ENCODE peak calls at places on chromosomes 11 and 22, in nine cellular contexts. L is mammary epithelial cell, Z is upper lobe of right lung, T is kidney, B is mucosa of descending colon, X is Karpas-422, W is OCI-LY7, C is thyroid gland, Q is neuronal stem cell. N is an unnamed sample. For H3K4me1, the result is how much of the 10 kb centered on the place peaks cover.

GRCh38 chr11:121563003-121563402 is 110.2 kb upstream of the SORL1-AS1 start:
- DNase-seq in L (no peak), Z (no peak), T (no peak), B (no peak), X (no peak), W (no peak), C (no peak), Q (no peak), N (no peak)

GRCh38 chr11:119318240-119319135 is 1.6 kb upstream of the MCAM start:
- DNase-seq in L (peak), Z (no peak), T (no peak), B (no peak), X (peak), W (peak), C (no peak), Q (no peak), N (no peak)

GRCh38 chr22:50016988-50017700 is 4.6 kb upstream of the IL17REL start:
- DNase-seq in L (no peak), Z (no peak), T (peak), B (no peak), X (no peak), W (no peak), C (no peak), Q (no peak), N (peak)

GRCh38 chr11:65078151-65078550 is 5.7 kb downstream of the CDCA5 start:
- DNase-seq in L (peak), Z (peak), T (no peak), B (peak), X (peak), W (peak), C (peak), Q (no peak), N (peak)

GRCh38 chr11:927871-928270 is 2.2 kb downstream of the AP2A2 start:
- DNase-seq in L (no peak), Z (no peak), T (no peak), B (no peak), X (no peak), W (no peak), C (no peak), Q (no peak), N (no peak)

GRCh38 chr11:3154001-3154599 is 11.0 kb downstream of the OSBPL5 start:
- DNase-seq in L (no peak), Z (peak), T (peak), B (peak), X (no peak), W (no peak), C (no peak), Q (no peak), N (no peak)

GRCh38 chr22:47337161-47337621 is 574.7 kb downstream of the TBC1D22A start:
- DNase-seq in L (no peak), Z (no peak), T (no peak), B (peak), X (no peak), W (no peak), C (no peak), Q (no peak), N (no peak)

GRCh38 chr11:130636672-130637463 is 188.4 kb downstream of the ADAMTS15 start:
- DNase-seq in L (peak), Z (no peak), T (no peak), B (no peak), X (no peak), W (no peak), C (no peak), Q (no peak), N (no peak)

GRCh38 chr11:69298778-69299461 is 5.0 kb downstream of the MYEOV start:
- DNase-seq in L (no peak), Z (peak), T (peak), B (peak), X (no peak), W (no peak), C (no peak), Q (no peak), N (no peak)

GRCh38 chr11:118924591-118925585 is 838 bp downstream of the BCL9L start:
- DNase-seq in L (peak), Z (peak), T (peak), B (peak), X (peak), W (peak), C (peak), Q (no peak), N (peak)

GRCh38 chr11:779955-780532 is 2.8 kb upstream of the GATD1 start:
- DNase-seq in L (no peak), Z (no peak), T (peak), B (no peak), X (no peak), W (no peak), C (no peak), Q (no peak), N (no peak)

GRCh38 chr11:16252373-16252772 is 104.0 kb downstream of the SOX6 start:
- DNase-seq in L (no peak), Z (no peak), T (no peak), B (no peak), X (no peak), W (no peak), C (peak), Q (no peak), N (no peak)

DNA sequence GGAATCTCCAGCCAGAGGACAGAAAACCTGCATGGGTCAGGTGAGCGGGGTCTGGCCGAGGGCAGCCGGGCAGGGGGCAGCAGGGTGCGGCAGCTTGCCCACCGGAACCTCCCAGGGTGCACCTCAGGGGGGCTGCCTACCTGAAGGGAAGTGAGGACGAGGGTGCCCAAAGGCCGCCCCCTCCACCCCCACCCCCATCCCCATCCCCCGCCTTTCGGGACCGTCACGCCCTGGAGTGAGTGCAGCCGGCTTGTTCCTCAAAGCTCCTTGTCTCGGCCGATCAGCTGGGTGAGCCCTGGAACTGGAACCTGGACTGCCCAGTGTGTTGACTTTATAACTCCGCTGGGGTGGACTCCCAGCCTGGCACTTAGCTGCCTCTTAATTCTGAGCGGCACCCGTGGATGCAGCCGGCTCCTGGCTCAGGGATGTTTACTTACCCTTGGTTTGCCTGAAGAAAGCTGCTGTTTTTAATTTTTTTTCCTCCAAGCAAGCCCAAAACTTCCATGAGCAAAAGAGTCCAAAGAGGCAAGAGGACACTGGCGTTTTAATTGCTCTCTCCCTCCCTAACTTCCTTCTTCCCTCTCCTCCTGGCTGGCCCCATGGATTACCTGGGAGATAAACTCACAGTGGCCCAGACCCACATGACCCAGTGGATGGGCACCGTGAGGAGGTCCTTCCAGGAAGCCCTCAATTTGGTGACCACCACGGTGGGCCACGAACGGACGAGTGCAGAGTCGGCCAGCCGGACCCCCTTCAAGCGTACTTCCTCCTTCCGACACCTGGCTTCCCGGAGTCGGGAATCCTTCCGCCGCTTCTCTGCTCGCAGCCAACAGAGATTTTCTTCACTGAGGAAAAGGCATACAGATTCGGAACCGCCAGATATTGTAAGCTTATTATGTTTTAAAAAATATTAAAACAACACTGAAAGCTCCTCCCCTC is 87.8 kb upstream of the CRYBB3 start:
- DNase-seq in L (no peak), Z (peak), T (peak), B (peak), X (no peak), W (no peak), C (peak), Q (no peak), N (peak)
- H3K4me1 ChIP-seq in L (half or more), Z (under half), T (under half), B (under half), X (under half), W (under half), C (under half), Q (under half), N (under half)

DNA sequence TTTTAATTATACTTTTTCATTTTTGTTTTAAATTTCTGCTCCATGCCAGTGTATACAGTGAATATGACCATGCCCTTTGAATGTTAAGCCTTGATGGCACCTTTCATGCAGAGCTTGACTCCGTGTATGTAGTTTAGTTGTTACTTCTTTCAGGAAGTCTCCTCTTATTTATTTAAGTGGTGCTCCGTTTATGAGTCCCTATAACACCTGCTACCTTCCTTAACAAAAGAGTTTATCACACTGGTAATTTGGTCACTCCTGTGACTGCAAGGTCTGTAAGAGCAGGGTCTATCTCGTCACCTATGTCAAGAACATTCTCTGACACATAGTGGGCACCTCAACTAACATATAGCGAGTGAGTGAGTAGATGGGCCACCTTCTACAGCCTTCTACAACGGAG is 152.5 kb downstream of the CCDC34 start:
- DNase-seq in L (no peak), Z (no peak), T (no peak), B (no peak), X (no peak), W (no peak), C (no peak), Q (no peak), N (no peak)
- H3K4me1 ChIP-seq in L (under half), Z (under half), T (under half), B (under half), X (under half), W (under half), C (under half), Q (under half), N (under half)

GRCh38 chr11:114156131-114156581 is 96.6 kb downstream of the ZBTB16 start:
- DNase-seq in L (no peak), Z (no peak), T (peak), B (no peak), X (no peak), W (no peak), C (peak), Q (no peak), N (no peak)
- H3K4me1 ChIP-seq in L (under half), Z (half or more), T (half or more), B (under half), X (under half), W (under half), C (half or more), Q (under half), N (under half)

GRCh38 chr22:38310518-38311330 is 6.5 kb downstream of the CSNK1E start:
- DNase-seq in L (no peak), Z (no peak), T (no peak), B (no peak), X (no peak), W (no peak), C (no peak), Q (no peak), N (no peak)

GRCh38 chr22:38314140-38314991 is 2.9 kb downstream of the CSNK1E start:
- DNase-seq in L (peak), Z (no peak), T (no peak), B (no peak), X (no peak), W (peak), C (no peak), Q (no peak), N (no peak)

GRCh38 chr22:38311331-38311635 is 6.0 kb downstream of the CSNK1E start:
- DNase-seq in L (no peak), Z (no peak), T (no peak), B (no peak), X (no peak), W (peak), C (no peak), Q (no peak), N (no peak)

GRCh38 chr22:38313384-38313955 is 3.8 kb downstream of the CSNK1E start:
- DNase-seq in L (peak), Z (no peak), T (peak), B (peak), X (no peak), W (peak), C (peak), Q (no peak), N (no peak)

GRCh38 chr22:38312261-38312800 is 4.9 kb downstream of the CSNK1E start:
- DNase-seq in L (peak), Z (no peak), T (no peak), B (no peak), X (no peak), W (no peak), C (no peak), Q (no peak), N (no peak)
- H3K4me1 ChIP-seq in L (half or more), Z (half or more), T (under half), B (under half), X (half or more), W (half or more), C (half or more), Q (under half), N (under half)

DNA sequence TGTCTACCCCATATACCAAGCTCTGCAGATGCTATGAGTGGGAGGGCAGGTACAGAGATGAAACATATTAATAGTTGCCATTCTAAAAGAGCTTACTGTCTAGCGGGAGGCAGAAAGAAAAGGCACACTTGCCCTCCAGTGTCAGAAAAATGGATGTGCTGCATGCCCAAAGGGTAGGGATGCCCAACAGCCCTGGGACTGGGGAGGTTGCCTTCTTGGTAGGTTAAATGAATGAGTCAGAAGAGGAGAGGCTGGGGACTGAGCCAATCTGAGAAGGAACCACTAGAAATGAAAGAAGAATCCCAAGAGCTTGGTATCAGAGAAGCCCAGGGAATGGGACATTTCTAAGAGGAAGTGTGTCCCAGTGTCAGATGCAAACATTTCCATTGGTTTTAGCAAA is 1.2 kb downstream of the BIRC3 start:
- DNase-seq in L (peak), Z (no peak), T (no peak), B (no peak), X (no peak), W (peak), C (no peak), Q (no peak), N (no peak)
- H3K4me1 ChIP-seq in L (under half), Z (under half), T (under half), B (under half), X (under half), W (half or more), C (under half), Q (under half), N (under half)

DNA sequence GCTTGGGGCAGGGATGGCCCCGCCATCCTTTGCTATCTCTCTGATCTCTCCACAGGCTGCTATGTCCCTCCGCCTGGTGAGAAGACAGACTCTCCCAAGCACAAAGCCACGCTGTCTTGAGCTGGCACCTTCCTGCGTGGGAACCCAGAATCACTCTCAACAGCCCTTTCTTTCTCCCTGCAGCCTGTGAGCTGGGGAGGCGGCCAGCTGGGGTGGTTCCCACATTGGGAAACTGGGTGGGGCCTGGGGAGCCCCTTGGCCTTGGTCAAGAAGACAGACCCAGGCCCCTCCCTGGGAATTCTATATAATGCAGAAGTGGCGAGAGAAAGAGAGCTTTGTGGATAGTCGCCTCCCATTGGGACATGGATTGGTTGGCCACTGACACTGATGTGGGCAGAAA is 129.0 kb upstream of the TIMP3 start:
- DNase-seq in L (no peak), Z (no peak), T (peak), B (no peak), X (no peak), W (no peak), C (no peak), Q (no peak), N (no peak)
- H3K4me1 ChIP-seq in L (under half), Z (under half), T (under half), B (under half), X (under half), W (under half), C (under half), Q (under half), N (under half)

GRCh38 chr22:17775781-17776470 is 1.7 kb upstream of the BID start:
- DNase-seq in L (no peak), Z (no peak), T (peak), B (no peak), X (no peak), W (no peak), C (no peak), Q (no peak), N (no peak)

GRCh38 chr22:17773606-17774205 is 563 bp downstream of the BID start:
- DNase-seq in L (peak), Z (no peak), T (no peak), B (peak), X (peak), W (peak), C (peak), Q (peak), N (peak)

GRCh38 chr22:17772963-17773605 is 1.2 kb downstream of the BID start:
- DNase-seq in L (peak), Z (no peak), T (peak), B (no peak), X (no peak), W (no peak), C (no peak), Q (no peak), N (no peak)

GRCh38 chr22:17774206-17774927 is at the start of gene BID:
- DNase-seq in L (no peak), Z (peak), T (peak), B (peak), X (peak), W (peak), C (peak), Q (no peak), N (peak)

GRCh38 chr22:17774928-17775675 is 833 bp upstream of the BID start:
- DNase-seq in L (no peak), Z (no peak), T (peak), B (no peak), X (no peak), W (no peak), C (no peak), Q (no peak), N (no peak)
- H3K4me1 ChIP-seq in L (under half), Z (under half), T (under half), B (under half), X (under half), W (half or more), C (under half), Q (under half), N (under half)

DNA sequence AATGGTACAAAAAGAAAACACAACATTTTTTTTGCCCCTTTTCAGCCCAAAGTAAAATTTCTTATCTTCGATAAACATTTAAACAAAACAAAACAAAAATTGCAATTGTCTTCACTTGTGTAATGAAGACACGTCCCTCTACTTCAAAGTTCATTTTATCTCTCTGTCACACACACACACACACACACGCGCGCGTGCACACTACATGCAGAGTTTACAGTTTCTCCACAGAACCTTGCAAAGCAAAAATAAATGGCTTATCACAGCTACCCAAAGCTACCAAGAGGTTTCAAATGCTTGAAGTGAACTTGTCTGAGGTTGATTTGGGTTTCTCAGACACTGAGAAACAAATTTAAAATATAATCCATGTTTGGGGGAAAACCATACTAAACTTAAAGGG is 72.3 kb downstream of the ETS1 start:
- DNase-seq in L (no peak), Z (no peak), T (no peak), B (no peak), X (no peak), W (no peak), C (no peak), Q (no peak), N (no peak)
- H3K4me1 ChIP-seq in L (half or more), Z (half or more), T (under half), B (under half), X (half or more), W (half or more), C (under half), Q (under half), N (under half)

GRCh38 chr22:28822930-28823481 is 22.6 kb upstream of the XBP1 start:
- DNase-seq in L (no peak), Z (no peak), T (peak), B (no peak), X (no peak), W (peak), C (peak), Q (peak), N (no peak)
- H3K4me1 ChIP-seq in L (under half), Z (under half), T (under half), B (under half), X (under half), W (half or more), C (half or more), Q (under half), N (under half)

N was measured in right lobe of liver.